ENCODE peak calls at places on chromosomes 16 and 17, in five cellular contexts. U is left ventricle myocardium inferior, J is heart left ventricle, R is caudate nucleus, T is HL-60. D is an unnamed sample.

GRCh38 chr16:66478733-66479511 is 51.8 kb downstream of the BEAN1 start:
- DNase-seq in U (peak; percentile 73), J (peak; percentile 76), R (no peak), T (peak; percentile 61), D (peak; percentile 70)

GRCh38 chr16:9860876-9861275 is 321.4 kb downstream of the GRIN2A start:
- DNase-seq in U (no peak), J (no peak), R (no peak), T (no peak), D (no peak)

GRCh38 chr17:29143894-29144293 is 36.3 kb downstream of the MYO18A start:
- DNase-seq in U (no peak), J (no peak), R (no peak), T (no peak), D (no peak)

GRCh38 chr17:19372866-19373505 is 5.3 kb upstream of the MAPK7 start:
- DNase-seq in U (no peak), J (no peak), R (no peak), T (no peak), D (no peak)

GRCh38 chr16:20598832-20599469 is 22.8 kb upstream of the ACSM2B start:
- DNase-seq in U (no peak), J (no peak), R (no peak), T (no peak), D (no peak)

GRCh38 chr17:34720760-34721159 is 141.4 kb downstream of the TMEM132E start:
- DNase-seq in U (no peak), J (no peak), R (no peak), T (no peak), D (no peak)

GRCh38 chr17:80664217-80664780 is 119.7 kb downstream of the RPTOR start:
- DNase-seq in U (no peak), J (no peak), R (no peak), T (no peak), D (no peak)

GRCh38 chr16:75703341-75703740 is 2.1 kb upstream of the DUXB start:
- DNase-seq in U (no peak), J (no peak), R (no peak), T (no peak), D (no peak)

GRCh38 chr17:77124192-77124908 is 16.4 kb upstream of the SEC14L1 start:
- DNase-seq in U (peak; percentile 24), J (peak; percentile 65), R (no peak), T (no peak), D (peak; percentile 73)

GRCh38 chr17:74864297-74864865 is 4.7 kb upstream of the GRIN2C start:
- DNase-seq in U (no peak), J (no peak), R (no peak), T (no peak), D (no peak)

GRCh38 chr16:66207139-66207863 is 159.2 kb upstream of the CDH5 start:
- DNase-seq in U (no peak), J (no peak), R (no peak), T (peak; percentile 82), D (no peak)

GRCh38 chr17:55812323-55812722 is 61.5 kb downstream of the PCTP start:
- DNase-seq in U (no peak), J (no peak), R (no peak), T (no peak), D (no peak)

GRCh38 chr17:32928527-32929287 is 754 bp downstream of the TMEM98 start:
- DNase-seq in U (no peak), J (no peak), R (no peak), T (no peak), D (peak; percentile 15)

GRCh38 chr16:19696312-19696711 is 21.7 kb downstream of the KNOP1 start:
- DNase-seq in U (peak; percentile 79), J (peak; percentile 82), R (no peak), T (no peak), D (peak; percentile 73)

GRCh38 chr17:33115351-33115750 is 123.7 kb downstream of the SPACA3 start:
- DNase-seq in U (no peak), J (no peak), R (no peak), T (no peak), D (no peak)

GRCh38 chr17:33914120-33914519 is 341.0 kb upstream of the CCL2 start:
- DNase-seq in U (no peak), J (no peak), R (no peak), T (no peak), D (no peak)

GRCh38 chr17:34926661-34927060 is 34.6 kb downstream of the CCT6B start:
- DNase-seq in U (no peak), J (no peak), R (no peak), T (no peak), D (no peak)

GRCh38 chr16:30115238-30115637 is 1.9 kb upstream of the GDPD3 start:
- DNase-seq in U (no peak), J (no peak), R (no peak), T (no peak), D (no peak)

GRCh38 chr17:77211681-77212080 is 70.9 kb downstream of the SEC14L1 start:
- DNase-seq in U (no peak), J (no peak), R (no peak), T (no peak), D (no peak)

GRCh38 chr17:47694818-47695663 is 1.1 kb downstream of the TBKBP1 start:
- DNase-seq in U (peak; percentile 75), J (peak; percentile 82), R (peak; percentile 58), T (peak; percentile 89), D (no peak)

GRCh38 chr17:17300624-17301568 is 2.3 kb upstream of the NT5M start:
- DNase-seq in U (peak; percentile 36), J (peak; percentile 44), R (no peak), T (no peak), D (peak; percentile 41)

GRCh38 chr17:28030386-28030785 is 12.1 kb upstream of the NLK start:
- DNase-seq in U (no peak), J (no peak), R (no peak), T (no peak), D (no peak)

GRCh38 chr16:84040823-84041391 is 1.7 kb downstream of the SLC38A8 start:
- DNase-seq in U (no peak), J (no peak), R (no peak), T (no peak), D (peak; percentile 39)

GRCh38 chr17:28547623-28548416 is 4.6 kb downstream of the UNC119 start:
- DNase-seq in U (peak; percentile 69), J (peak; percentile 73), R (peak; percentile 17), T (peak; percentile 88), D (no peak)

GRCh38 chr16:67653131-67654068 is 6.7 kb downstream of the ACD start:
- DNase-seq in U (no peak), J (no peak), R (no peak), T (no peak), D (no peak)

GRCh38 chr17:49316889-49317288 is 45.2 kb downstream of the ZNF652 start:
- DNase-seq in U (no peak), J (no peak), R (no peak), T (no peak), D (peak; percentile 17)
- H3K27ac ChIP-seq in U (peak overlapping the region; percentile 10), J (no peak overlapping the region), R (peak overlapping the region; percentile 75), T (peak overlapping the region; percentile 54), D (no peak overlapping the region)

DNA sequence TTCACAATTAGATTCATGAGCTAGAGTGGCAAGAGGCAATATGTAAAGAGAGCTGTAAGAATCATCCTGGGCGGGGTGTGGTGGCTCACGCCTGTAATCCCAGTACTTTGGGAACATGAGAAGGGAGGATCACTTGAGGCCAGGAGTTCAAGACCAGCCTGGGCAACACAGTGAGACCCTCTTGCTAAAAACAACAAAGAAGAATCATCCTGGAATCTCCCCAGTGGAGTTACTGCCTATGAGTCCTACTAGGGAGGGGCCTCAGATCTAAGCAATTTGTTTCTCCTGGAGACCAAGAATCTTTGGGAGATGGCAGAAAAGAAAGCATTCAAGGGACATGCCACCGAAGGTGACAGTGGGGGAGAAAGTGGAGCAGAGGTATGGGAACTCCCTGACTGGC is 119.1 kb downstream of the HIC1 start:
- DNase-seq in U (no peak), J (no peak), R (no peak), T (no peak), D (no peak)
- H3K27ac ChIP-seq in U (peak overlapping the region; percentile 90), J (peak overlapping the region; percentile 55), R (no peak overlapping the region), T (no peak overlapping the region), D (peak overlapping the region; percentile 17)

DNA sequence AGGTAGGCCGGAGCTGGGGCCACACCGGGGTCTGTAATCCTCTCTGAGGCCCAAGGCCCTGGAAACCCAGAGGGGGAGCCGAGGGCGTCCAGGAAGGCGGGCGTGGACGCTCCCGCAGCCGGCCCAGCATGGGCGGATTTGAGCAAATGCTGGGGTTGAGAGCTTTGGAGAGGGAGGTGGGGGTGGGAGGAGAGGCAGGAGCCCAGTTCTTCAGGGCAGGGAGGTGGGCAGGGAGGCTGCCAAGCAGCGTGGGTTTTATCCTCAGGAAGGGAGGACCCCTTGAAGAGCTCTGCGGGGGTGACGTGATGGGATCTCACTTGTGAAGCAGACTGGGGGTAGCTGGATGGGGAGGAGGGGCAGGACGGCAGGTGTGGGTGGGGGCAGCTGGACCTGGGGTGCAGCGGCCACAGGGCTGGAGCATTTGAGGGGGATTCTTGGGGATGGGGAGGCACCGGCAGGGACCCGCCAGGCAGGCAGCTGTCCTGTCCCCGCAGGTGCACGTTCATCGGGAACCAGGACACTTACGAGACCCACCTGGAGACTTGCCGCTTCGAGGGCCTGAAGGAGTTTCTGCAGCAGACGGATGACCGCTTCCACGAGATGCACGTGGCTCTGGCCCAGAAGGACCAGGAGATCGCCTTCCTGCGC is 17.2 kb downstream of the TRAF7 start:
- DNase-seq in U (no peak), J (no peak), R (no peak), T (no peak), D (no peak)
- H3K27ac ChIP-seq in U (no peak overlapping the region), J (no peak overlapping the region), R (no peak overlapping the region), T (no peak overlapping the region), D (no peak overlapping the region)

DNA sequence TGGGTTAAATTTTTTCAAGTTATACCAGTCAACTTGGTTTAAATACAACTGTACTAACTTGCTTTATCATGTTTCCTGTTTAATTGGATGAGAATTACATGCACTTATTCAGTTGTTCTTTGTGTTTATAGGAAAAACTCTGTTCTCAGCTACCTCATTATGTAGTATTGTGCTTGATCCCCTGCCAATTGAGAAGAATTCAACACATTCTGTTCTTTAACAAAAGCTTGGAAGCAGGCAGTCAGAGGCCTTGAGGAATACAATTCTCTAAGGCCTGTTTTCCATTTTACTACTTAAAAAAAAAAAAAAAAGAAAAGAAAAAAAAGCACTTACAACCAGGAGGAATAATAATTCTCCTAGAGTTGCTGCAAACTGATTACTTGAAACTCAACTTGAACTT is 60.6 kb upstream of the CMIP start:
- DNase-seq in U (no peak), J (no peak), R (no peak), T (no peak), D (no peak)
- H3K27ac ChIP-seq in U (peak overlapping the region; percentile 69), J (no peak overlapping the region), R (peak overlapping the region; percentile 82), T (no peak overlapping the region), D (no peak overlapping the region)

GRCh38 chr16:89472711-89473075 is 17.7 kb downstream of the ANKRD11 start:
- DNase-seq in U (no peak), J (no peak), R (no peak), T (no peak), D (no peak)
- H3K27ac ChIP-seq in U (no peak overlapping the region), J (no peak overlapping the region), R (no peak overlapping the region), T (no peak overlapping the region), D (no peak overlapping the region)

GRCh38 chr17:63819585-63820537 is 7.4 kb upstream of the PSMC5 start:
- DNase-seq in U (peak; percentile 13), J (no peak), R (no peak), T (no peak), D (no peak)
- H3K27ac ChIP-seq in U (peak overlapping the region; percentile 32), J (no peak overlapping the region), R (no peak overlapping the region), T (peak overlapping the region; percentile 33), D (no peak overlapping the region)